ENCODE peak calls at places on chromosomes 7 and 10, in six cellular contexts. L, U, Q, K, S and Z are unnamed samples.
A peak's percentile ranks its signal among the peaks of the same experiment; 100 is the strongest.

GRCh38 chr10:4658777-4659176 is 167.2 kb upstream of the AKR1E2 start:
- DNase-seq in Q (no peak), L (no peak), U (no peak), S (no peak), K (no peak), Z (no peak)

GRCh38 chr10:95394161-95394880 is 103.5 kb upstream of the PDLIM1 start:
- DNase-seq in S (peak; percentile 94), U (no peak), K (no peak), L (no peak), Q (no peak), Z (peak; percentile 24)

GRCh38 chr10:31644931-31645633 is 283.5 kb downstream of the ARHGAP12 start:
- DNase-seq in K (no peak), Q (peak; percentile 13), L (peak; percentile 55), S (no peak), U (no peak), Z (no peak)

GRCh38 chr7:28990200-28990960 is 32.2 kb upstream of the TRIL start:
- DNase-seq in K (no peak), Q (peak; percentile 17), L (no peak), U (no peak), S (peak; percentile 79), Z (no peak)

GRCh38 chr7:29485376-29486190 is 78.1 kb upstream of the PRR15 start:
- DNase-seq in Q (no peak), L (no peak), K (no peak), U (no peak), S (no peak), Z (no peak)

GRCh38 chr10:72109619-72110215 is 21.4 kb upstream of the SPOCK2 start:
- DNase-seq in U (no peak), L (no peak), S (peak; percentile 78), K (no peak), Q (no peak), Z (no peak)

GRCh38 chr7:25985196-25985595 is 166.8 kb upstream of the NFE2L3 start:
- DNase-seq in K (no peak), S (peak; percentile 24), U (no peak), Q (no peak), L (no peak), Z (no peak)

GRCh38 chr7:142776206-142776844 is 5.6 kb downstream of the PRSS2 start:
- DNase-seq in K (no peak), L (peak; percentile 40), S (no peak), Q (peak; percentile 38), U (no peak), Z (no peak)

GRCh38 chr10:86967481-86967941 is 771 bp upstream of the ADIRF start:
- DNase-seq in K (no peak), Q (no peak), S (no peak), U (no peak), L (no peak), Z (no peak)

DNA sequence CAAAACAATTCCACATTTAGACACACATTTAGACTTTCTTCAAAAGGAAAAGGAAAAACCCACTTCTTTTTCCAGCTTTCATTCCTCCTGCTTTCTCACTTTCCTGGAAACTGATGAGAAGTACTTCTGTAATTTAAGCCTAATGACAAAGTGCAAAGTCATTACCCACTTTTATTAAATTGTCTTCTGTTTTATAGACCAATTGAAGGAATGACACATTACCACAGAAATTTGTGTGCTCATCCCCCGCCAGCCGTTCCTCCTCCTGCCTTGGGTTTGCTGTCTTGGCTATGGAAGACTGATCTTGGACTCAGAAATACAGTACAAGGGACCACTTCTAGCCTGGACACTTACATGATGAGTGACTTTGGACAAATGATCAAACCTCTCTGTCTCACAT is 717.8 kb downstream of the SORCS3 start:
- DNase-seq in S (no peak), U (no peak), Q (no peak), K (no peak), L (no peak), Z (no peak)
- H3K14ac ChIP-seq in S (no peak overlapping the region), U (no peak overlapping the region), Q (no peak overlapping the region), K (no peak overlapping the region), L (no peak overlapping the region), Z (no peak overlapping the region)

GRCh38 chr7:159078193-159078910 is 66.3 kb downstream of the VIPR2 start:
- DNase-seq in K (no peak), S (peak; percentile 71), U (no peak), L (no peak), Q (no peak), Z (no peak)

GRCh38 chr7:159076340-159076739 is 68.3 kb downstream of the VIPR2 start:
- DNase-seq in S (no peak), U (no peak), Q (no peak), L (no peak), K (no peak), Z (no peak)

GRCh38 chr7:159083001-159083697 is 61.5 kb downstream of the VIPR2 start:
- DNase-seq in L (no peak), S (no peak), K (no peak), Q (no peak), U (no peak), Z (peak; percentile 17)

GRCh38 chr7:159075563-159076238 is 69.0 kb downstream of the VIPR2 start:
- DNase-seq in Q (no peak), U (no peak), S (no peak), K (no peak), L (no peak), Z (peak; percentile 14)

GRCh38 chr7:159078911-159079270 is 65.8 kb downstream of the VIPR2 start:
- DNase-seq in Q (no peak), L (no peak), S (no peak), U (no peak), K (peak; percentile 13), Z (peak; percentile 6)
- H3K14ac ChIP-seq in Q (no peak overlapping the region), L (no peak overlapping the region), S (no peak overlapping the region), U (no peak overlapping the region), K (no peak overlapping the region), Z (no peak overlapping the region)

GRCh38 chr10:77264107-77264506 is 373.5 kb downstream of the KCNMA1 start:
- DNase-seq in Q (no peak), L (no peak), S (no peak), K (no peak), U (no peak), Z (no peak)

GRCh38 chr10:77259475-77259874 is 378.1 kb downstream of the KCNMA1 start:
- DNase-seq in Q (no peak), U (no peak), S (no peak), K (no peak), L (no peak), Z (no peak)

GRCh38 chr10:77264527-77264926 is 373.1 kb downstream of the KCNMA1 start:
- DNase-seq in L (no peak), K (no peak), S (no peak), Q (no peak), U (no peak), Z (no peak)

GRCh38 chr10:77266242-77266641 is 371.4 kb downstream of the KCNMA1 start:
- DNase-seq in K (no peak), Q (no peak), L (no peak), U (no peak), S (no peak), Z (no peak)

DNA sequence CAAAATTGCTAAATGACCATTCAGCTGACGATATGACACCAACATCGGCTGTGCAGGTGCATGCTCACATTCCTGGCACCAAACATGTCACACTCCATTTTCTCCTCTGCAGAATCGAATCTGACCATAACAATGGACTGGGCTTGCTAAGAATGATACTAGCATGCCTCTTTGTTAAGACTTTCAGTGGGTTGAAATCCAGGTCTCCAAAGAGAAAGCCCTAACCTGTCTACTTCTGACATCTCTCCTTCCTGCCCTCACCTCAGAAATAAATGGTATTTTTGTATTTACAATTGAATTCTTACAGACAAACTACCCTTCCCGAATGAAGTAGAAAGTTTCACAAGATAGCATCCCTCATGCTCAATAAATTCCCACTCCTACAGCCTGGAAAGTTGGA is 373.9 kb downstream of the KCNMA1 start:
- DNase-seq in S (no peak), Q (no peak), K (no peak), U (no peak), L (no peak), Z (no peak)
- H3K14ac ChIP-seq in S (no peak overlapping the region), Q (peak overlapping the region; percentile 71), K (no peak overlapping the region), U (no peak overlapping the region), L (no peak overlapping the region), Z (no peak overlapping the region)

GRCh38 chr10:49650724-49651034 is 28.8 kb upstream of the C10orf53 start:
- DNase-seq in U (no peak), Q (no peak), L (no peak), K (no peak), S (no peak), Z (peak; percentile 22)
- H3K14ac ChIP-seq in U (no peak overlapping the region), Q (no peak overlapping the region), L (no peak overlapping the region), K (no peak overlapping the region), S (no peak overlapping the region), Z (no peak overlapping the region)

GRCh38 chr7:151844828-151845200 is 32.1 kb downstream of the PRKAG2 start:
- DNase-seq in K (no peak), S (no peak), U (no peak), L (no peak), Q (no peak), Z (no peak)
- H3K14ac ChIP-seq in K (no peak overlapping the region), S (no peak overlapping the region), U (no peak overlapping the region), L (no peak overlapping the region), Q (no peak overlapping the region), Z (no peak overlapping the region)

DNA sequence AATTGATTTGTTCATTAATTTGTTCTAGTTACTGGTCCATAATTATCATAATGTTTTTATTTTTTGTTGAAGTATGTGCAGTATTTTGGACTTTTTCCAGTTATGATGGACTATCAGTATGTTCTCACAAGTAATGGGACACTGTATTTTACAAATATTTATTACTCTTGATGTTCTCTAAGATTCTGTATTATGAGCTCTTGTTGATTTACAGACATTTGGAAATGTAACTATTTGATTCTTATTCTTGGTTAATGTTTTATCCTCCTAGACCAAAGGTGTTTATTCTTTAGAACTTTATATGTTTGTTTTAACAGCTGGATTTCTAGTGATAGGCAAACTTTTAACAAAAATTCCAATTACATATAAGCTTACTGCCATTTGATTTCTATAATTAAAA is 200.6 kb downstream of the SDK1 start:
- DNase-seq in Q (no peak), L (no peak), S (no peak), K (no peak), U (no peak), Z (no peak)
- H3K14ac ChIP-seq in Q (no peak overlapping the region), L (no peak overlapping the region), S (no peak overlapping the region), K (no peak overlapping the region), U (no peak overlapping the region), Z (no peak overlapping the region)

GRCh38 chr10:118769898-118770600 is 15.3 kb upstream of the CACUL1 start:
- DNase-seq in L (no peak), Q (no peak), K (no peak), U (no peak), S (no peak), Z (no peak)
- H3K14ac ChIP-seq in L (no peak overlapping the region), Q (no peak overlapping the region), K (no peak overlapping the region), U (no peak overlapping the region), S (no peak overlapping the region), Z (no peak overlapping the region)